ENCODE peak calls at places on chromosomes 7 and 10, in six cellular contexts. N, X, Z, V, D and J are unnamed samples.

GRCh38 chr10:70715853-70716795 is 43.8 kb downstream of the ADAMTS14 start:
- DNase-seq in D (peak; percentile 68), Z (no peak), X (peak; percentile 50), V (no peak), N (peak; percentile 57), J (peak; percentile 69)

GRCh38 chr10:73094249-73094850 is 2.3 kb downstream of the P4HA1 start:
- DNase-seq in D (no peak), N (peak; percentile 52), X (no peak), Z (no peak), V (no peak), J (peak; percentile 59)

GRCh38 chr10:5498791-5499492 is 428 bp downstream of the CALML5 start:
- DNase-seq in Z (no peak), X (no peak), N (no peak), V (no peak), D (no peak), J (no peak)

GRCh38 chr7:14201353-14201752 is 211.9 kb upstream of the ETV1 start:
- DNase-seq in D (no peak), V (no peak), N (no peak), X (no peak), Z (no peak), J (no peak)

GRCh38 chr10:10961078-10961477 is 56.6 kb upstream of the CELF2 start:
- DNase-seq in V (no peak), N (no peak), X (no peak), Z (no peak), D (no peak), J (no peak)

GRCh38 chr10:1809139-1809755 is 71.9 kb upstream of the ADARB2 start:
- DNase-seq in V (no peak), N (no peak), Z (no peak), D (no peak), X (no peak), J (no peak)

GRCh38 chr7:140723002-140723401 is 26.5 kb downstream of the NDUFB2 start:
- DNase-seq in Z (no peak), V (no peak), D (no peak), N (no peak), X (no peak), J (no peak)

GRCh38 chr10:73408978-73409521 is 4.8 kb downstream of the ANXA7 start:
- DNase-seq in X (no peak), V (no peak), D (no peak), Z (no peak), N (no peak), J (peak; percentile 42)

GRCh38 chr7:122974229-122974628 is 21.3 kb downstream of the TAS2R16 start:
- DNase-seq in X (no peak), D (no peak), V (no peak), N (no peak), Z (no peak), J (no peak)

GRCh38 chr7:64999165-65000004 is 7.1 kb downstream of the ERV3-1 start:
- DNase-seq in D (no peak), X (no peak), V (peak; percentile 74), Z (no peak), N (no peak), J (peak; percentile 74)

GRCh38 chr7:95473276-95473985 is 12.3 kb upstream of the ASB4 start:
- DNase-seq in Z (no peak), V (no peak), X (peak; percentile 81), D (no peak), N (no peak), J (no peak)

GRCh38 chr7:55018361-55019328 is at the start of gene EGFR:
- DNase-seq in Z (peak; percentile 91), X (peak; percentile 82), V (peak; percentile 14), N (peak; percentile 89), D (peak; percentile 40), J (peak; percentile 76)
- H3K9ac ChIP-seq in Z (peak within 1 kb of the TSS; percentile 80), X (no peak within 1 kb of the TSS), V (no peak within 1 kb of the TSS), N (peak within 1 kb of the TSS; percentile 90), D (peak within 1 kb of the TSS; percentile 85), J (peak within 1 kb of the TSS; percentile 97)

DNA sequence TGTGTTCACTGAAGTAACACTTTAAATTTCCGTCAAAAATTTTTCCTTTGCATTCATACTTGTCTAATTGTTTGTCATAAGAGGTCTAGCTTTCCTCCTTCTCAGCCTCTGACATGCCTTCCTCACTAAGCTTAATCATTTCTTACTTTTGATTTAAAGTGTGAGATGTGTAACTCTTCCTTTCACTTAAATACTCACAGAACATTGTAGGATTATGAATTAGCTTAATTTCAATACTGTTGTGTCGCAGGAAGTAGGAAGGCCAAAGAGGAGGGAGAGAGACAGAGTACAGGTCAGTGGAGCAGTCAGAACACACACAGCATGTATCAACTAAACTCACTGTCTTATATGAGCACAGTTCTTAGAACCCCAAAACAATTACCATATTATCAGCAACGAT is 99.0 kb downstream of the SRPK2 start:
- DNase-seq in D (no peak), Z (no peak), V (no peak), N (no peak), X (no peak), J (no peak)
- TF ChIP-seq EZH2phosphoT487 in D (no peak), Z (no peak), V (no peak), N (no peak), X (no peak), J (no peak)

GRCh38 chr7:156975620-156976019 is 26.1 kb downstream of the NOM1 start:
- DNase-seq in Z (no peak), N (no peak), V (no peak), D (no peak), X (no peak), J (no peak)
- H3K4me3 ChIP-seq in Z (no peak overlapping the region), N (no peak overlapping the region), V (no peak overlapping the region), D (no peak overlapping the region), X (no peak overlapping the region), J (no peak overlapping the region)

GRCh38 chr7:106062521-106062931 is 49.6 kb downstream of the SYPL1 start:
- DNase-seq in X (no peak), Z (no peak), D (no peak), V (no peak), N (no peak), J (peak; percentile 22)
- H3K9ac ChIP-seq in X (no peak overlapping the region), Z (no peak overlapping the region), D (no peak overlapping the region), V (no peak overlapping the region), N (no peak overlapping the region), J (no peak overlapping the region)

GRCh38 chr10:51857326-51857725 is 157.9 kb upstream of the CSTF2T start:
- DNase-seq in X (peak; percentile 31), V (no peak), D (no peak), N (no peak), Z (no peak), J (no peak)

GRCh38 chr10:51861731-51862130 is 162.3 kb upstream of the CSTF2T start:
- DNase-seq in Z (no peak), N (no peak), V (no peak), D (no peak), X (no peak), J (no peak)

GRCh38 chr10:51862149-51862548 is 162.8 kb upstream of the CSTF2T start:
- DNase-seq in V (no peak), D (no peak), X (no peak), N (no peak), Z (no peak), J (no peak)

GRCh38 chr10:51860257-51860656 is 160.9 kb upstream of the CSTF2T start:
- DNase-seq in N (peak; percentile 83), Z (no peak), D (no peak), X (no peak), V (peak; percentile 92), J (peak; percentile 52)
- TF ChIP-seq EZH2phosphoT487 in N (no peak), Z (no peak), D (no peak), X (no peak), V (no peak), J (no peak)

DNA sequence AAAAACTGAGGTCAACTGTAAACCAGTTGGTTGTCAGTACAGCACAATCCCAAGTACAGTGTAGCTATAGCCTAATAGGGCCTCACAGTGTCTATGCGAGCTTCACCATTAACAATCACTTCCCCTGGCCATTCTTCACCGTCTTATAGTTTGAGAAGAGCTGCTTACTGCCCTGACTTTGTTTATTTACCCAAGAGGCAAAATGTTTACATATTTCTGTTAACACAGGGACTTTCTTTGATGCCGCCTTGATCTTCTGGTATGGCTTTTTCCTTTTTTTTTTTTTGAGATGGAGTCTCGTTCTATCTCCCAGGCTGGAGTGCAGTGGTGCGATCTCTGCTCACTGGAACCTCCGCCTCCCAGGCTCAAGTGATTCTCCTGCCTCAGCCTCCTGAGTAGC is 3.3 kb downstream of the MYOF start:
- DNase-seq in X (no peak), D (no peak), Z (no peak), N (no peak), V (no peak), J (no peak)
- H3K4me3 ChIP-seq in X (no peak overlapping the region), D (no peak overlapping the region), Z (peak overlapping the region; percentile 62), N (peak overlapping the region; percentile 88), V (no peak overlapping the region), J (peak overlapping the region; percentile 97)